ENCODE peak calls at places on chromosomes 4 and X, in nine cellular contexts. B is left cardiac atrium; R is lung microvascular endothelial cell; N is renal cortical epithelial cell; A is stimulated activated CD8-positive, alpha-beta memory T cell treated with anti-CD3 and anti-CD28 coated beads, Interleukin-7, amount 100 ng/mL, for 24 hours; O is BE2C; W is HT1080; D is activated T-helper 9 cell treated with anti-CD3 and anti-CD28 coated beads, Interleukin-2, amount 50 U/mL, for 16 hours; T is activated naive CD8-positive, alpha-beta T cell treated with anti-CD3 and anti-CD28 coated beads, Interleukin-2, amount 50 U/mL, for 24 hours. P is an unnamed sample.

GRCh38 chrX:49204017-49204416 is 4.0 kb upstream of the SYP start:
- DNase-seq in B (no peak), T (no peak), W (no peak), O (no peak), D (no peak), R (no peak), N (no peak), A (no peak), P (no peak)

GRCh38 chrX:39445336-39445735 is 644.1 kb downstream of the MID1IP1 start:
- DNase-seq in D (no peak), A (peak), T (peak), W (no peak), O (peak), B (no peak), N (no peak), R (peak), P (peak)

GRCh38 chr4:139740531-139741041 is 75.0 kb downstream of the MGST2 start:
- DNase-seq in D (no peak), A (no peak), R (peak), W (peak), B (peak), O (peak), T (no peak), N (peak), P (peak)

GRCh38 chrX:129759576-129760061 is 20.1 kb upstream of the SASH3 start:
- DNase-seq in W (peak), A (no peak), O (no peak), D (peak), B (peak), R (peak), N (peak), T (peak), P (peak)

GRCh38 chrX:34624416-34624815 is 32.7 kb downstream of the TMEM47 start:
- DNase-seq in D (no peak), W (no peak), N (no peak), O (no peak), B (no peak), A (no peak), R (no peak), T (no peak), P (no peak)

GRCh38 chr4:8259743-8260430 is 9.7 kb upstream of the HTRA3 start:
- DNase-seq in O (no peak), T (no peak), R (no peak), A (no peak), D (no peak), N (no peak), B (no peak), W (no peak), P (no peak)

GRCh38 chr4:33696066-33696465 is 2548.2 kb downstream of the ARAP2 start:
- DNase-seq in N (no peak), O (no peak), A (no peak), D (no peak), B (no peak), W (no peak), T (no peak), R (no peak), P (peak)

GRCh38 chr4:52015366-52015765 is 4.8 kb downstream of the LRRC66 start:
- DNase-seq in D (no peak), B (no peak), R (peak), N (peak), W (peak), O (peak), A (no peak), T (no peak), P (peak)

GRCh38 chrX:79138658-79139241 is 5.7 kb upstream of the GPR174 start:
- DNase-seq in D (no peak), W (no peak), B (no peak), O (no peak), T (no peak), A (no peak), N (no peak), R (no peak), P (no peak)

GRCh38 chrX:97740886-97741285 is 857.2 kb downstream of the RPA4 start:
- DNase-seq in N (no peak), A (no peak), T (no peak), W (peak), O (no peak), B (no peak), R (no peak), D (no peak), P (peak)

GRCh38 chrX:110317820-110318663 is at the start of gene AMMECR1:
- DNase-seq in R (peak), O (peak), T (peak), D (peak), A (peak), N (peak), W (peak), B (peak), P (peak)

GRCh38 chr4:112234952-112235609 is 3.5 kb downstream of the AP1AR start:
- DNase-seq in R (peak), O (peak), N (peak), A (no peak), D (peak), W (peak), T (peak), B (peak), P (peak)

P was measured in PC-3.